ENCODE peak calls at places on chromosomes 11 and 22, in five cellular contexts. V is amygdala, F is Daoy, A is pancreas, U is lung microvascular endothelial cell. Y is an unnamed sample.

GRCh38 chr22:33772793-33773192 is 147.5 kb downstream of the LARGE1 start:
- DNase-seq in A (no peak), U (no peak), V (no peak), F (peak; percentile 17), Y (no peak)

GRCh38 chr11:61551630-61552029 is 29.2 kb downstream of the SYT7 start:
- DNase-seq in F (peak; percentile 81), U (no peak), A (no peak), V (no peak), Y (peak; percentile 72)

GRCh38 chr11:129302386-129303101 is 73.1 kb upstream of the BARX2 start:
- DNase-seq in F (no peak), A (no peak), V (no peak), U (no peak), Y (peak; percentile 57)

GRCh38 chr11:12089041-12089440 is 21.3 kb upstream of the MICAL2 start:
- DNase-seq in U (no peak), V (no peak), A (no peak), F (no peak), Y (no peak)

GRCh38 chr11:79081441-79082124 is 359.2 kb downstream of the TENM4 start:
- DNase-seq in F (peak; percentile 92), A (no peak), V (no peak), U (peak; percentile 62), Y (no peak)

GRCh38 chr11:35141538-35141937 is 2.6 kb downstream of the CD44 start:
- DNase-seq in F (peak; percentile 50), A (peak; percentile 50), V (no peak), U (no peak), Y (peak; percentile 55)

GRCh38 chr22:27213766-27214581 is 556.6 kb downstream of the MIAT start:
- DNase-seq in A (peak; percentile 27), F (peak; percentile 24), V (no peak), U (no peak), Y (no peak)

GRCh38 chr11:122167100-122167499 is 51.1 kb upstream of the BLID start:
- DNase-seq in U (peak; percentile 75), F (peak; percentile 40), A (no peak), V (no peak), Y (no peak)

GRCh38 chr11:122672892-122673291 is 17.4 kb downstream of the UBASH3B start:
- DNase-seq in U (no peak), F (no peak), A (no peak), V (no peak), Y (no peak)

GRCh38 chr11:98545544-98546175 is 475.1 kb upstream of the CNTN5 start:
- DNase-seq in U (no peak), V (no peak), A (no peak), F (no peak), Y (no peak)

GRCh38 chr11:62552931-62553838 is 6.6 kb upstream of the AHNAK start:
- DNase-seq in A (peak; percentile 83), V (no peak), U (peak; percentile 95), F (peak; percentile 96), Y (peak; percentile 95)

GRCh38 chr22:42648368-42649260 is 578 bp downstream of the CYB5R3 start:
- DNase-seq in V (no peak), A (peak; percentile 73), U (peak; percentile 51), F (peak; percentile 64), Y (peak; percentile 73)

GRCh38 chr22:26585104-26585790 is 4.7 kb downstream of the TPST2 start:
- DNase-seq in V (no peak), U (peak; percentile 70), A (no peak), F (peak; percentile 93), Y (peak; percentile 96)

GRCh38 chr11:71454470-71455113 is 1.6 kb downstream of the NADSYN1 start:
- DNase-seq in V (no peak), F (no peak), U (no peak), A (no peak), Y (no peak)

GRCh38 chr11:55357560-55358184 is 10.1 kb upstream of the OR4A15 start:
- DNase-seq in F (no peak), U (no peak), A (no peak), V (no peak), Y (no peak)

GRCh38 chr22:43990044-43990443 is 34.1 kb upstream of the PARVB start:
- DNase-seq in F (no peak), A (no peak), U (no peak), V (no peak), Y (no peak)

GRCh38 chr22:32723632-32724031 is 77.9 kb upstream of the TIMP3 start:
- DNase-seq in A (peak; percentile 69), F (peak; percentile 89), U (peak; percentile 69), V (no peak), Y (peak; percentile 90)

GRCh38 chr11:105202422-105202821 is 62.9 kb upstream of the CARD18 start:
- DNase-seq in A (no peak), F (no peak), V (no peak), U (no peak), Y (no peak)

GRCh38 chr22:17443413-17444203 is 74.3 kb downstream of the CECR2 start:
- DNase-seq in U (peak; percentile 2), V (no peak), A (no peak), F (no peak), Y (no peak)

GRCh38 chr22:45976351-45977002 is 485 bp downstream of the WNT7B start:
- DNase-seq in U (no peak), F (peak; percentile 47), V (no peak), A (no peak), Y (no peak)